ENCODE peak calls at places on chromosome 16, in nine cellular contexts. E is epithelial cell of esophagus, Y is retinal pigment epithelial cell, J is mesothelial cell of epicardium, O is left lung, X is brain microvascular endothelial cell, T is right atrium auricular region, R is GM20000, S is dorsolateral prefrontal cortex. B is an unnamed sample.

GRCh38 chr16:63928421-63928820 is 1193.4 kb downstream of the CDH11 start:
- DNase-seq in E (no peak), Y (no peak), J (no peak), O (no peak), X (no peak), T (no peak), R (no peak), S (no peak), B (no peak)

GRCh38 chr16:76963614-76964315 is 227.2 kb upstream of the MON1B start:
- DNase-seq in E (no peak), Y (no peak), J (no peak), O (no peak), X (no peak), T (no peak), R (no peak), S (no peak), B (no peak)

GRCh38 chr16:80563066-80563465 is 22.3 kb downstream of the DYNLRB2 start:
- DNase-seq in E (no peak), Y (no peak), J (no peak), O (no peak), X (no peak), T (no peak), R (no peak), S (no peak), B (no peak)

GRCh38 chr16:81779540-81780320 is 639 bp downstream of the PLCG2 start:
- DNase-seq in E (peak), Y (no peak), J (no peak), O (peak), X (no peak), T (no peak), R (no peak), S (no peak), B (peak)

GRCh38 chr16:75416904-75417565 is 16.3 kb downstream of the CFDP1 start:
- DNase-seq in E (no peak), Y (no peak), J (no peak), O (no peak), X (no peak), T (no peak), R (no peak), S (no peak), B (no peak)

GRCh38 chr16:71929048-71929447 is 33.7 kb downstream of the IST1 start:
- DNase-seq in E (no peak), Y (peak), J (no peak), O (no peak), X (peak), T (no peak), R (no peak), S (peak), B (no peak)

GRCh38 chr16:23959069-23959800 is 123.5 kb downstream of the PRKCB start:
- DNase-seq in E (no peak), Y (no peak), J (no peak), O (no peak), X (no peak), T (no peak), R (no peak), S (no peak), B (no peak)

GRCh38 chr16:16778322-16778721 is 399.4 kb downstream of the NPIPA7 start:
- DNase-seq in E (no peak), Y (no peak), J (no peak), O (no peak), X (no peak), T (no peak), R (no peak), S (no peak), B (no peak)

GRCh38 chr16:27495191-27495590 is 54.5 kb downstream of the GTF3C1 start:
- DNase-seq in E (no peak), Y (no peak), J (no peak), O (no peak), X (no peak), T (no peak), R (no peak), S (no peak), B (no peak)

GRCh38 chr16:4980691-4981090 is 22.6 kb downstream of the SEC14L5 start:
- DNase-seq in E (no peak), Y (no peak), J (no peak), O (no peak), X (no peak), T (no peak), R (no peak), S (no peak), B (no peak)

GRCh38 chr16:46996391-46996790 is 22.9 kb upstream of the DNAJA2 start:
- DNase-seq in E (no peak), Y (no peak), J (no peak), O (no peak), X (no peak), T (no peak), R (peak), S (no peak), B (no peak)

GRCh38 chr16:12089492-12090161 is 113.1 kb downstream of the SNX29 start:
- DNase-seq in E (peak), Y (peak), J (no peak), O (peak), X (peak), T (no peak), R (peak), S (peak), B (no peak)

GRCh38 chr16:1778200-1779179 is 3.9 kb downstream of the SPSB3 start:
- DNase-seq in E (no peak), Y (no peak), J (no peak), O (no peak), X (peak), T (no peak), R (no peak), S (no peak), B (no peak)

GRCh38 chr16:51146256-51146924 is 4.7 kb downstream of the SALL1 start:
- DNase-seq in E (no peak), Y (no peak), J (no peak), O (no peak), X (no peak), T (no peak), R (no peak), S (no peak), B (no peak)

GRCh38 chr16:10992112-10992511 is 47.7 kb downstream of the CLEC16A start:
- DNase-seq in E (peak), Y (no peak), J (no peak), O (no peak), X (peak), T (no peak), R (no peak), S (no peak), B (no peak)

GRCh38 chr16:20854963-20855362 is 45.2 kb downstream of the DCUN1D3 start:
- DNase-seq in E (no peak), Y (no peak), J (no peak), O (no peak), X (no peak), T (no peak), R (no peak), S (no peak), B (no peak)

GRCh38 chr16:87780385-87780989 is 14.7 kb upstream of the KLHDC4 start:
- DNase-seq in E (peak), Y (no peak), J (no peak), O (no peak), X (peak), T (no peak), R (peak), S (peak), B (no peak)
- TF ChIP-seq CTCF in E (no peak), Y (no peak), J (no peak), O (no peak), X (no peak), T (no peak), R (no peak), S (no peak), B (no peak)

DNA sequence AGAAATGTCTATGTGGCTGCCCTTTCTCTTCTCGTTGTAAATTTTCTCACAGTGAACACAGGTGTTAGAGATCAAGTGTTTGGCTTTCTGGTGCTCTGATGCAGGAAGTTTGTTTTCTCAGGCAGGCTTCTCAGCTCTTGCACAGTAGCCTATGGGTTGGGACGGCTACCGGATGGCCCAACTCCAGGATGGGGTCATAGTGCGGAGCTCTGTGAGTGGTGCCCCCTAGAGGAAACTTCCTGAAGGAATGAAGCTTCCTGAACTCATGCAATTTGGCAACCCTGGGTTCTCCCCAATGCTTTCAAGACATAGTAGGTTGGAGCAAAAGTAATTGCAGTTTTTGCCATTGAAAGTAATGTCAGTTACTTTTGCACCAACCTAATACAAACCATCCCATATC is 407.5 kb upstream of the HSBP1 start:
- DNase-seq in E (peak), Y (no peak), J (no peak), O (no peak), X (no peak), T (no peak), R (no peak), S (no peak), B (no peak)
- TF ChIP-seq CTCF in E (peak), Y (no peak), J (no peak), O (no peak), X (peak), T (no peak), R (no peak), S (no peak), B (no peak)

GRCh38 chr16:87877942-87878507 is 8.7 kb upstream of the SLC7A5 start:
- DNase-seq in E (no peak), Y (no peak), J (no peak), O (no peak), X (no peak), T (no peak), R (peak), S (no peak), B (no peak)
- TF ChIP-seq CTCF in E (peak), Y (no peak), J (no peak), O (no peak), X (peak), T (no peak), R (no peak), S (no peak), B (no peak)

DNA sequence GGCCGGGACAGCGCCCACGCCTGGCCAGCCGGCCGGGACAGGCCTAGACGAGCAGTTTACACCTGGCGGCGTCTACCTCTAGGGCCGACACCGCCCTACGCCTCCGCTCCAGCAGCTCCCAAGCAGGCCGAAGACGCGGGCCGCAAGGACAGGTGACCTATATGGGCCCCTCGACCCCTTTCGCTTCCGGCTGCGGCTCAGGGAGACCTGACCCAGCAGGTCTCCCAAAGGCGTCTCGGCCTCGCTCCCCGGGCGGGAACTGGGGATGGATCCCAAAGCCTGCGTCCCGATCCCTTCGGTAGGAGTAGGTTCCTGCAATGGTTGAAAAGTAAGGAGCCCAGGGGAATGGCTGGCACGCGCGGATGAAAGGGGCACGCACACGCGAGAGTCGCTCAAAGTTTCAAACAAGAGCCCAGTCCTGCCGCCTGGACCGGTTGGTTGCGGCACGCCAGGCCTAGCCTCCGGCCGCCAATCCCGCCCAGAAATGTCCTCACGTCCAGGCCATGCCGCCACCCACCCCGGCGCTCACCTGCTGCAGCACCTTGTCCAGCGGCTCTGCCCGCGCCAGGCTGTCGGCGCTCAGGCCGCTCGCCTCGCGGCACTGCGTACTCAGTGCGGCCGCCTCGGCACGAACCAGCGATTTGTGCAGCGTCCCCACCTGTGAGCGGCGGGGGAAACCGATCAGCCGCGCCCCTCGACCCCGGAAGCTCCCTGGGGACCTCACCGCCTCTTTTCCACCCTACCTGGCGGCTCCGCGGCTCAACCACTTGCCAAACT is 634 bp downstream of the ESRP2 start:
- DNase-seq in E (peak), Y (no peak), J (no peak), O (peak), X (no peak), T (no peak), R (no peak), S (no peak), B (no peak)
- TF ChIP-seq CTCF in E (peak), Y (peak), J (no peak), O (no peak), X (no peak), T (no peak), R (no peak), S (no peak), B (no peak)

B was measured in neural crest cell.